ENCODE peak calls at places on chromosomes 2 and 18, in six cellular contexts. N, B, X, P, A and F are unnamed samples.

GRCh38 chr18:56257215-56257614 is 381.2 kb downstream of the TXNL1 start:
- DNase-seq in B (no peak), P (no peak), N (no peak), A (no peak), X (peak), F (no peak)

GRCh38 chr18:14907420-14907819 is 159.4 kb downstream of the ANKRD30B start:
- DNase-seq in B (no peak), P (no peak), N (no peak), X (no peak), A (no peak), F (no peak)

GRCh38 chr18:67938691-67939090 is 422.2 kb upstream of the DSEL start:
- DNase-seq in P (no peak), B (no peak), X (no peak), N (no peak), A (no peak), F (no peak)

GRCh38 chr2:205644018-205644417 is 38.3 kb upstream of the NRP2 start:
- DNase-seq in A (no peak), P (no peak), B (no peak), X (peak), N (no peak), F (no peak)

GRCh38 chr2:24771905-24772586 is 21.1 kb downstream of the PTRHD1 start:
- DNase-seq in X (no peak), B (peak), A (no peak), P (no peak), N (no peak), F (no peak)

GRCh38 chr2:47038656-47039501 is 116.2 kb downstream of the STPG4 start:
- DNase-seq in A (no peak), X (peak), N (no peak), B (no peak), P (no peak), F (no peak)

GRCh38 chr2:62150597-62151305 is 45.2 kb upstream of the B3GNT2 start:
- DNase-seq in X (no peak), A (no peak), B (no peak), P (no peak), N (no peak), F (no peak)

GRCh38 chr2:173990970-173991819 is 26.0 kb upstream of the SP3 start:
- DNase-seq in B (no peak), P (peak), A (no peak), X (peak), N (peak), F (no peak)

DNA sequence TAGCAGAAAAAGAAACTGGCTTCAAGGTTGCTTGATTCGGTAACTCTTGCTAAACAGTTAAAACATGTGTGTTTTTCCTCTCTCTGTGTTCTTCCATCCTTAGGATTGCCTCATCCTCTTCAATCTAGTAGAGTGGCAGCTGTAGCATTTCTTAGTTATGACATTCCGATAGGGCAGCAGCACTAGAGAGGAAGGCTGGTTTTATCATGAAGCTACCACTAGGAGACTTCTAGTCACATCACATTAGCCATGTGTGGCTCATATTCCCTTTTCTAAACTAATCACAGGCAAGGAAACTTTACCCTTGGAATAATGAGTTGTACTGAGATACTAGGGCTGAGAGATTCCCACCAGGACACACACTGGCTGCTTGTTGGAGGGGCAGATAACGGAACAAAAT is 187.6 kb downstream of the DOK6 start:
- DNase-seq in N (no peak), P (no peak), B (no peak), A (no peak), X (no peak), F (no peak)
- TF ChIP-seq CTCF in N (no peak), P (no peak), B (peak), A (no peak), X (no peak), F (no peak)

GRCh38 chr2:88191722-88192042 is 21.5 kb downstream of the THNSL2 start:
- DNase-seq in B (no peak), P (no peak), X (no peak), N (no peak), A (no peak), F (no peak)
- TF ChIP-seq CTCF in B (peak), P (no peak), X (no peak), N (peak), A (no peak), F (peak)

DNA sequence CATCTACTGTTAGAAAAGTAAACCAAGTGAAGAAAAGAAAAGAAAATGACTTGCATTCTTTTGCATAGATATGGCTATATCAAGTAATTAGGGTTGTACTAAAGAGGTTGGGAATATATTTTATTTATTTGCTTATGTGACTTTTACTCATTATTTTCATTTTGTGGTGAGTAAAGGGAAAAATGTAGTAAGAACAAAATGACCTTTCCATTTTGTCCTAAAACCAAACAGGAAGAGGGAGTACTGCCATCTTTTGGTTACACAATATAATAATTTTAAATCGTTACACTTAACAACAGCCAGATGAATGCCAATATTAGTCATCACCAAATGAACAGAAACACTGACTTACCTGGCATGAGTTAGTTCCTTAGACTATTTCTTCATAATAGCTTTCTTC is 47.3 kb upstream of the NDUFV2 start:
- DNase-seq in N (no peak), A (peak), B (no peak), P (no peak), X (peak), F (no peak)
- TF ChIP-seq CTCF in N (peak), A (peak), B (no peak), P (peak), X (peak), F (no peak)

GRCh38 chr2:161415041-161415440 is 1.1 kb upstream of the TBR1 start:
- DNase-seq in N (no peak), P (no peak), A (no peak), X (no peak), B (peak), F (no peak)
- TF ChIP-seq CTCF in N (no peak), P (no peak), A (no peak), X (no peak), B (no peak), F (no peak)